ENCODE peak calls at places on chromosomes 3 and 15, in eight cellular contexts. F, Q, O, N, Y, E, C and U are unnamed samples.

GRCh38 chr3:178833696-178834095 is 237.9 kb downstream of the ZMAT3 start:
- DNase-seq in F (no peak), Q (no peak), O (no peak), N (no peak), Y (no peak), E (no peak), C (no peak), U (no peak)

GRCh38 chr3:86702381-86702958 is 288.5 kb downstream of the VGLL3 start:
- DNase-seq in F (no peak), Q (peak; percentile 25), O (peak; percentile 16), N (no peak), Y (no peak), E (no peak), C (no peak), U (no peak)

GRCh38 chr3:48739955-48740823 is 23.2 kb upstream of the IP6K2 start:
- DNase-seq in F (peak; percentile 87), Q (peak; percentile 78), O (peak; percentile 83), N (peak; percentile 37), Y (peak; percentile 57), E (peak; percentile 58), C (peak; percentile 32), U (peak; percentile 99)

GRCh38 chr15:27846722-27847420 is 252.2 kb downstream of the OCA2 start:
- DNase-seq in F (no peak), Q (no peak), O (no peak), N (no peak), Y (no peak), E (no peak), C (no peak), U (no peak)

GRCh38 chr3:77081240-77081661 is 41.4 kb downstream of the ROBO2 start:
- DNase-seq in F (peak; percentile 44), Q (peak; percentile 4), O (no peak), N (peak; percentile 55), Y (no peak), E (no peak), C (no peak), U (no peak)

GRCh38 chr3:39150803-39151631 is 2.4 kb downstream of the CSRNP1 start:
- DNase-seq in F (peak; percentile 86), Q (peak; percentile 98), O (peak; percentile 99), N (peak; percentile 96), Y (peak; percentile 79), E (peak; percentile 95), C (no peak), U (peak; percentile 97)

GRCh38 chr3:133570937-133571320 is 2.6 kb upstream of the CDV3 start:
- DNase-seq in F (no peak), Q (peak; percentile 67), O (peak; percentile 70), N (no peak), Y (no peak), E (no peak), C (no peak), U (no peak)

GRCh38 chr3:160343132-160343531 is 55.9 kb downstream of the IFT80 start:
- DNase-seq in F (no peak), Q (peak; percentile 39), O (peak; percentile 46), N (peak; percentile 4), Y (no peak), E (no peak), C (no peak), U (no peak)

GRCh38 chr3:12663311-12663935 is 494 bp downstream of the RAF1 start:
- DNase-seq in F (peak; percentile 35), Q (no peak), O (peak; percentile 65), N (no peak), Y (no peak), E (peak; percentile 34), C (peak; percentile 9), U (peak; percentile 73)

GRCh38 chr15:82165948-82166376 is 96.6 kb downstream of the EFL1 start:
- DNase-seq in F (no peak), Q (peak; percentile 44), O (peak; percentile 43), N (no peak), Y (no peak), E (no peak), C (no peak), U (no peak)

GRCh38 chr3:107221856-107222255 is 155.4 kb upstream of the CCDC54 start:
- DNase-seq in F (no peak), Q (peak; percentile 83), O (peak; percentile 69), N (no peak), Y (no peak), E (no peak), C (no peak), U (no peak)

GRCh38 chr15:27601239-27601942 is 497.7 kb downstream of the OCA2 start:
- DNase-seq in F (no peak), Q (no peak), O (no peak), N (no peak), Y (peak; percentile 2), E (no peak), C (no peak), U (no peak)

GRCh38 chr3:9613349-9613748 is 36.0 kb upstream of the MTMR14 start:
- DNase-seq in F (no peak), Q (no peak), O (no peak), N (no peak), Y (no peak), E (no peak), C (no peak), U (no peak)

GRCh38 chr15:64701482-64701881 is 73.9 kb downstream of the RBPMS2 start:
- DNase-seq in F (no peak), Q (no peak), O (no peak), N (no peak), Y (no peak), E (no peak), C (no peak), U (peak; percentile 48)

GRCh38 chr3:196214783-196215441 is 1.4 kb upstream of the SLC51A start:
- DNase-seq in F (no peak), Q (no peak), O (no peak), N (no peak), Y (no peak), E (no peak), C (no peak), U (no peak)

GRCh38 chr3:69410301-69410700 is 24.4 kb upstream of the FRMD4B start:
- DNase-seq in F (peak; percentile 81), Q (peak; percentile 79), O (peak; percentile 70), N (peak; percentile 32), Y (peak; percentile 33), E (peak; percentile 25), C (peak; percentile 62), U (peak; percentile 61)

GRCh38 chr15:35181538-35181937 is 96.4 kb upstream of the NANOGP8 start:
- DNase-seq in F (no peak), Q (peak; percentile 76), O (peak; percentile 21), N (no peak), Y (no peak), E (no peak), C (no peak), U (peak; percentile 65)

GRCh38 chr3:188673509-188674239 is 498.1 kb upstream of the TPRG1 start:
- DNase-seq in F (no peak), Q (peak; percentile 97), O (peak; percentile 88), N (peak; percentile 90), Y (no peak), E (no peak), C (no peak), U (no peak)

GRCh38 chr3:128922804-128923459 is 43.5 kb downstream of the ACAD9 start:
- DNase-seq in F (no peak), Q (no peak), O (no peak), N (no peak), Y (no peak), E (no peak), C (peak; percentile 26), U (no peak)

GRCh38 chr3:178137206-178137605 is 399.0 kb upstream of the KCNMB2 start:
- DNase-seq in F (no peak), Q (peak; percentile 18), O (peak; percentile 51), N (no peak), Y (no peak), E (no peak), C (no peak), U (no peak)

GRCh38 chr15:83062768-83063180 is 4.3 kb downstream of the BTBD1 start:
- DNase-seq in F (no peak), Q (no peak), O (no peak), N (no peak), Y (no peak), E (no peak), C (no peak), U (no peak)

GRCh38 chr15:37973856-37974255 is 39.4 kb downstream of the TMCO5A start:
- DNase-seq in F (no peak), Q (peak; percentile 9), O (no peak), N (no peak), Y (no peak), E (no peak), C (no peak), U (no peak)

GRCh38 chr15:66864871-66865281 is 162.8 kb downstream of the SMAD6 start:
- DNase-seq in F (no peak), Q (no peak), O (no peak), N (no peak), Y (no peak), E (no peak), C (no peak), U (no peak)

GRCh38 chr3:191401775-191402357 is 59.1 kb upstream of the PYDC2 start:
- DNase-seq in F (no peak), Q (no peak), O (no peak), N (no peak), Y (no peak), E (no peak), C (no peak), U (no peak)